ENCODE peak calls at places on chromosomes 1 and 21, in seven cellular contexts. U, A, V, Z, W, O and M are unnamed samples.

GRCh38 chr1:237179511-237179910 is 137.5 kb downstream of the RYR2 start:
- DNase-seq in O (no peak), Z (no peak), U (no peak), W (no peak), A (no peak), V (no peak), M (no peak)

GRCh38 chr1:156336242-156336641 is 1.9 kb downstream of the CCT3 start:
- DNase-seq in U (no peak), W (no peak), V (no peak), Z (peak; percentile 51), O (no peak), A (no peak), M (peak; percentile 9)

GRCh38 chr21:42406201-42406601 is 2.5 kb downstream of the UBASH3A start:
- DNase-seq in A (no peak), V (no peak), U (no peak), Z (no peak), W (no peak), O (no peak), M (no peak)

GRCh38 chr1:178093958-178094751 is at the start of gene RASAL2:
- DNase-seq in W (peak; percentile 46), Z (peak; percentile 55), V (peak; percentile 60), O (peak; percentile 54), U (peak; percentile 73), A (peak; percentile 82), M (peak; percentile 15)

GRCh38 chr1:3483801-3484444 is 29.5 kb downstream of the ARHGEF16 start:
- DNase-seq in W (peak; percentile 4), A (peak; percentile 23), U (no peak), Z (peak; percentile 53), O (peak; percentile 25), V (peak; percentile 18), M (no peak)

GRCh38 chr1:219528633-219529032 is 84.3 kb downstream of the ZC3H11B start:
- DNase-seq in U (no peak), O (no peak), A (no peak), W (no peak), V (no peak), Z (no peak), M (no peak)

GRCh38 chr1:200029624-200030074 is 2.1 kb downstream of the NR5A2 start:
- DNase-seq in V (no peak), Z (no peak), A (no peak), W (no peak), U (no peak), O (no peak), M (no peak)

GRCh38 chr1:23558140-23558871 is 995 bp downstream of the ID3 start:
- DNase-seq in W (no peak), V (peak; percentile 78), U (peak; percentile 71), O (peak; percentile 45), A (no peak), Z (peak; percentile 80), M (no peak)

GRCh38 chr1:36239941-36240637 is 15.8 kb downstream of the THRAP3 start:
- DNase-seq in A (no peak), Z (peak; percentile 43), V (peak; percentile 78), O (no peak), W (peak; percentile 44), U (peak; percentile 46), M (no peak)

GRCh38 chr1:163509126-163509525 is 187.4 kb downstream of the NUF2 start:
- DNase-seq in Z (no peak), U (no peak), W (peak; percentile 76), V (no peak), A (no peak), O (no peak), M (no peak)

GRCh38 chr1:19477284-19478240 is 7.8 kb downstream of the CAPZB start:
- DNase-seq in A (no peak), O (no peak), W (no peak), Z (no peak), U (no peak), V (no peak), M (no peak)

GRCh38 chr1:52598729-52599128 is 3.4 kb upstream of the GPX7 start:
- DNase-seq in V (no peak), W (no peak), Z (no peak), A (no peak), O (no peak), U (no peak), M (no peak)

GRCh38 chr1:3717041-3717714 is 35.1 kb upstream of the CCDC27 start:
- DNase-seq in Z (peak; percentile 24), W (no peak), V (no peak), A (no peak), U (no peak), O (no peak), M (no peak)

GRCh38 chr21:46324390-46325072 is 575 bp downstream of the PCNT start:
- DNase-seq in U (peak; percentile 87), O (peak; percentile 78), A (peak; percentile 44), V (peak; percentile 81), Z (peak; percentile 89), W (peak; percentile 69), M (no peak)

GRCh38 chr1:31575373-31576140 is 758 bp upstream of the TINAGL1 start:
- DNase-seq in A (no peak), U (no peak), O (no peak), Z (no peak), V (no peak), W (no peak), M (no peak)

GRCh38 chr1:162977944-162978568 is 91.1 kb upstream of the RGS4 start:
- DNase-seq in A (no peak), U (no peak), V (no peak), O (peak; percentile 84), Z (peak; percentile 62), W (peak; percentile 58), M (no peak)

GRCh38 chr1:84796201-84796600 is 96.8 kb downstream of the LPAR3 start:
- DNase-seq in W (no peak), Z (no peak), A (no peak), O (no peak), V (no peak), U (no peak), M (no peak)

GRCh38 chr1:102627145-102627544 is 481.2 kb downstream of the COL11A1 start:
- DNase-seq in U (no peak), V (no peak), Z (no peak), A (no peak), O (no peak), W (no peak), M (no peak)

GRCh38 chr1:102630041-102630440 is 478.3 kb downstream of the COL11A1 start:
- DNase-seq in V (no peak), O (no peak), Z (no peak), W (no peak), A (no peak), U (no peak), M (no peak)

DNA sequence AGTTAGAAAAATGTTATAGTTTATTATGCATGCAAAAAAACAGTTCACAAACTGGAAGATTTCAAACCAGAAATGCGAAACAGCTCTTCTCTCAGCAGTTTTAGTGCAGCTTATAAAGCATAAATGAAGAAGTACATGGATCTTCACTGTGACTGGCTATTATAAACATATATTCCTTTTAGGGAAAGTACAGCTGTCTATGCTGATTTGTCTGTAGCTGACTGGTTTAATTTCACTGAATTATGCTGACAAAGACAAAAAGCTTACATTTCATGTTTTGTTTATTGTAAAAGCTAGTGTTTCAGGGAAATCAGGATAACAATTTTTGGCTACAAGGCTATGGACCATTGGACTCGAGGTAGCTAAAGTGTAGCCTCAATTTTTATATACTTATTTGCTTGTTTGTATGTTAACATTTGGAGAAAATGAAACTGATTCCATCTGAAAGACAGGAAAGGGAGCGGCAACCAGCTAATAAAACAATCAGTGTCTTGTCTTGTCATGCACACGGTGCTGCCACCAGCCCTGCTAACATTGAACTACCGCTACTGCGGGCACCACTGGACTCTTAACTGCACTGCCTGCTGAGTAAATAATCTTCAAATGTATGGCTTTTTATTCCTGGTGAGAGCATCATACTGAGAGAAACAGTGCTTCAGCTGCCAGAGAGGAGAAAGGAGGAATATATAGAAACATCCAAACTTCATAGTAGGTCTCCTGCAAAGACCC is 480.1 kb downstream of the COL11A1 start:
- DNase-seq in O (no peak), Z (peak; percentile 37), V (no peak), U (no peak), A (no peak), W (no peak), M (no peak)
- H3K4me3 ChIP-seq in O (no peak overlapping the region), Z (peak overlapping the region; percentile 18), V (no peak overlapping the region), U (no peak overlapping the region), A (no peak overlapping the region), W (no peak overlapping the region), M (no peak overlapping the region)

DNA sequence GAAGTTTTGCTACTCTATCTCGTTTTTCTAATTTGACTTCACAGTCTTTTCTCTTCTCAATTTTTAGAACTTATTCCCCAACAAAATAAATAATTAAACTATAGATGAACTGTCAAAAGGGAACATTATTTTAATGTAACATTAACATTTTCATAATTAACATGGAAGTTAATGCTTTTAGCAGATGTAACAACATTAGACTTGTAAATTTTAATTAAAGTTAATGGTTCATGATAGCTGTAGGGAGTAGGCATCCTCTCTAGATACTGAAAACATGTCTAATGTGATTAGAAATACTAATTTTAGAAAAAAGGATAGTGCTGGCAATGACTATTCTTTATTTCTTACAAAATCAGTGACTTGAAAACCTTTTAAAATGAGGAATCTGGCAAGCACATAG is 32.1 kb upstream of the NEK7 start:
- DNase-seq in U (no peak), O (no peak), A (no peak), W (no peak), Z (no peak), V (no peak), M (no peak)
- TF ChIP-seq CTCF in U (no peak), O (no peak), A (no peak), W (no peak), Z (no peak), V (no peak), M (no peak)

DNA sequence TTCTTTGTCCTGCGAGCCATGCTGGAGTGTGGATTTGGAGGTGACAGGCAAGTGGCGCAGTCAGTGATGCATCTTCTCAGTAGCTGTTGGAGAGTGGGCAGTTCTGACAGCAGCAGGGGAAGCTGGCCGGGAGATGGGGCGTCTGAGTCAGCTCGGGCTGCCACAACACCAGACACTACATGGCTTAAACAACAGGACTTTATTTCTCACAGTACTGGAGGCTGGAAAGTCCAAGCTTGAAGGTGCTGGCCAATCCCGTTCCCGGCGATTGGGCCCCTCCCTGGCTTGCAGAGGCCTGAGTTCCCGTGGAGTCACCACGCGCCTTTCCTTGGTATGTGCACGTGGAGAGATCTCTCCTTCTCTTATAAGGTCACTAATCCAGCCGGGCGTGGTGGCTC is 16.6 kb downstream of the SLC27A3 start:
- DNase-seq in U (no peak), W (peak; percentile 76), V (no peak), O (peak; percentile 42), A (no peak), Z (no peak), M (peak; percentile 55)
- H3K4me3 ChIP-seq in U (no peak overlapping the region), W (no peak overlapping the region), V (no peak overlapping the region), O (no peak overlapping the region), A (no peak overlapping the region), Z (no peak overlapping the region), M (no peak overlapping the region)

GRCh38 chr1:11979818-11980675 is at the start of gene MFN2:
- DNase-seq in O (peak; percentile 95), W (peak; percentile 97), U (peak; percentile 97), Z (peak; percentile 98), V (peak; percentile 98), A (peak; percentile 92), M (peak; percentile 86)

GRCh38 chr1:11981378-11982009 is 1.2 kb downstream of the MFN2 start:
- DNase-seq in Z (no peak), A (no peak), V (no peak), O (no peak), W (peak; percentile 14), U (no peak), M (no peak)

GRCh38 chr1:11980676-11980972 is 380 bp downstream of the MFN2 start:
- DNase-seq in O (no peak), U (no peak), W (no peak), Z (no peak), V (no peak), A (peak; percentile 26), M (no peak)

GRCh38 chr1:11984121-11984520 is 3.9 kb downstream of the MFN2 start:
- DNase-seq in V (no peak), U (no peak), Z (no peak), W (no peak), O (no peak), A (no peak), M (no peak)

GRCh38 chr1:11982010-11982392 is 1.8 kb downstream of the MFN2 start:
- DNase-seq in Z (no peak), A (peak; percentile 69), U (no peak), V (peak; percentile 69), O (peak; percentile 44), W (peak; percentile 42), M (no peak)
- TF ChIP-seq CTCF in Z (no peak), A (peak; percentile 30), U (peak; percentile 51), V (peak; percentile 67), O (peak; percentile 53), W (peak; percentile 37), M (no peak)